ENCODE peak calls at places on chromosome 12, in eight cellular contexts. J is IMR-90; B is stimulated activated CD4-positive, alpha-beta T cell treated with anti-CD3 and anti-CD28 coated beads, Interleukin-15, amount 100 ng/mL, for 24 hours; I is ureter; V is activated CD4-positive, CD25-positive, alpha-beta regulatory T cell treated with anti-CD3 and anti-CD28 coated beads, Interleukin-2, amount 50 U/mL, for 16 hours; M is activated T-helper 1 cell treated with Interleukin-2 at 50 U/mL for 16 hours; A is H9; R is NCI-H1092 treated with DMSO at 0.1 percent for 48 hours. G is an unnamed sample.

GRCh38 chr12:121404734-121405133 is 4.8 kb downstream of the RNF34 start:
- DNase-seq in J (no peak), B (no peak), I (no peak), V (no peak), M (no peak), A (no peak), R (peak), G (no peak)

GRCh38 chr12:87848248-87848868 is 180.8 kb downstream of the C12orf50 start:
- DNase-seq in J (peak), B (no peak), I (no peak), V (no peak), M (no peak), A (no peak), R (peak), G (no peak)

GRCh38 chr12:2360630-2361170 is 307.9 kb downstream of the CACNA1C start:
- DNase-seq in J (no peak), B (no peak), I (no peak), V (no peak), M (no peak), A (no peak), R (no peak), G (no peak)

GRCh38 chr12:2543801-2544200 is 251.0 kb upstream of the FKBP4 start:
- DNase-seq in J (no peak), B (peak), I (no peak), V (no peak), M (no peak), A (no peak), R (no peak), G (no peak)

GRCh38 chr12:4005851-4006400 is 132.7 kb upstream of the PARP11 start:
- DNase-seq in J (no peak), B (no peak), I (no peak), V (no peak), M (no peak), A (no peak), R (no peak), G (no peak)

GRCh38 chr12:55636853-55637252 is at the start of gene OR10P1:
- DNase-seq in J (no peak), B (no peak), I (no peak), V (no peak), M (no peak), A (no peak), R (no peak), G (no peak)

GRCh38 chr12:68876471-68876870 is 56.5 kb downstream of the CPM start:
- DNase-seq in J (no peak), B (no peak), I (no peak), V (no peak), M (no peak), A (no peak), R (no peak), G (no peak)

GRCh38 chr12:47394070-47394469 is 311.8 kb downstream of the RPAP3 start:
- DNase-seq in J (no peak), B (peak), I (no peak), V (no peak), M (no peak), A (no peak), R (no peak), G (no peak)

GRCh38 chr12:102675672-102676071 is 195.3 kb upstream of the IGF1 start:
- DNase-seq in J (peak), B (no peak), I (no peak), V (no peak), M (no peak), A (no peak), R (no peak), G (no peak)

GRCh38 chr12:89939468-89940215 is 231.0 kb upstream of the ATP2B1 start:
- DNase-seq in J (peak), B (no peak), I (no peak), V (no peak), M (no peak), A (no peak), R (no peak), G (no peak)

G was measured in DMS 273 treated with DMSO at 0.1 percent for 48 hours.